ENCODE peak calls at places on chromosomes 5 and 9, in ten cellular contexts. V is CD8-positive, alpha-beta memory T cell; W is PC-3; F is adipocyte; I is GM12878; X is adrenal gland; M is A549; R is ovary; B is heart right ventricle; D is ascending aorta. K is an unnamed sample. For H3K9me3 and H3K4me1, the result is how much of the 10 kb centered on the place peaks cover.

GRCh38 chr5:72604111-72604792 is 97.0 kb upstream of the ZNF366 start:
- DNase-seq in V (no peak), W (no peak), F (no peak), I (no peak), X (no peak), M (no peak), R (no peak), B (no peak), D (no peak), K (no peak)

GRCh38 chr5:73763300-73764032 is 137.5 kb downstream of the ARHGEF28 start:
- DNase-seq in V (no peak), W (peak), F (peak), I (no peak), X (no peak), M (peak), R (no peak), B (no peak), D (no peak), K (no peak)

GRCh38 chr5:151906246-151906645 is 18.4 kb downstream of the GLRA1 start:
- DNase-seq in V (no peak), W (no peak), F (no peak), I (no peak), X (no peak), M (no peak), R (no peak), B (no peak), D (no peak), K (no peak)

GRCh38 chr5:171599396-171599795 is 179.9 kb downstream of the FGF18 start:
- DNase-seq in V (no peak), W (no peak), F (no peak), I (no peak), X (no peak), M (no peak), R (no peak), B (peak), D (peak), K (no peak)

GRCh38 chr5:32710335-32710858 is 724 bp upstream of the NPR3 start:
- DNase-seq in V (no peak), W (peak), F (peak), I (no peak), X (peak), M (peak), R (no peak), B (peak), D (peak), K (no peak)

GRCh38 chr5:24385070-24385469 is 259.7 kb downstream of the CDH10 start:
- DNase-seq in V (no peak), W (no peak), F (no peak), I (no peak), X (no peak), M (no peak), R (no peak), B (no peak), D (no peak), K (no peak)

GRCh38 chr9:124149992-124150391 is 107.8 kb upstream of the NEK6 start:
- DNase-seq in V (no peak), W (peak), F (peak), I (no peak), X (no peak), M (no peak), R (no peak), B (no peak), D (no peak), K (no peak)

GRCh38 chr5:67160985-67161384 is 35.6 kb downstream of the CD180 start:
- DNase-seq in V (peak), W (peak), F (peak), I (no peak), X (no peak), M (peak), R (no peak), B (no peak), D (peak), K (peak)

GRCh38 chr9:8778356-8778755 is 978.8 kb upstream of the DMAC1 start:
- DNase-seq in V (no peak), W (no peak), F (no peak), I (no peak), X (no peak), M (no peak), R (no peak), B (no peak), D (no peak), K (no peak)

GRCh38 chr5:11520241-11520929 is 383.9 kb downstream of the CTNND2 start:
- DNase-seq in V (no peak), W (no peak), F (no peak), I (no peak), X (no peak), M (no peak), R (no peak), B (no peak), D (no peak), K (no peak)

GRCh38 chr5:76807296-76807695 is 11.5 kb upstream of the F2RL1 start:
- DNase-seq in V (no peak), W (peak), F (peak), I (no peak), X (no peak), M (peak), R (no peak), B (no peak), D (no peak), K (no peak)

GRCh38 chr5:148713735-148714508 is 59.6 kb upstream of the HTR4 start:
- DNase-seq in V (no peak), W (no peak), F (no peak), I (no peak), X (no peak), M (no peak), R (no peak), B (no peak), D (no peak), K (no peak)

GRCh38 chr5:65695896-65696295 is 26.0 kb downstream of the SGTB start:
- DNase-seq in V (no peak), W (no peak), F (no peak), I (no peak), X (no peak), M (no peak), R (no peak), B (no peak), D (no peak), K (no peak)

GRCh38 chr9:137351781-137352501 is 49.9 kb upstream of the NRARP start:
- DNase-seq in V (no peak), W (no peak), F (no peak), I (no peak), X (no peak), M (no peak), R (no peak), B (no peak), D (peak), K (no peak)
- H3K9me3 ChIP-seq in V (under half), W (under half), F (under half), I (under half), X (under half), M (under half), R (under half), B (under half), D (under half), K (under half)

GRCh38 chr9:215631-216155 is 1.0 kb downstream of the DOCK8 start:
- DNase-seq in V (no peak), W (no peak), F (no peak), I (no peak), X (no peak), M (no peak), R (no peak), B (no peak), D (no peak), K (no peak)
- H3K4me3 ChIP-seq in V (peak), W (peak), F (peak), I (peak), X (peak), M (peak), R (peak), B (peak), D (peak), K (peak)

GRCh38 chr9:74336161-74336560 is 161.0 kb upstream of the RORB start:
- DNase-seq in V (no peak), W (no peak), F (no peak), I (no peak), X (no peak), M (no peak), R (no peak), B (no peak), D (no peak), K (no peak)
- H3K4me1 ChIP-seq in V (under half), W (under half), F (under half), I (under half), X (under half), M (under half), R (under half), B (under half), D (under half), K (under half)

DNA sequence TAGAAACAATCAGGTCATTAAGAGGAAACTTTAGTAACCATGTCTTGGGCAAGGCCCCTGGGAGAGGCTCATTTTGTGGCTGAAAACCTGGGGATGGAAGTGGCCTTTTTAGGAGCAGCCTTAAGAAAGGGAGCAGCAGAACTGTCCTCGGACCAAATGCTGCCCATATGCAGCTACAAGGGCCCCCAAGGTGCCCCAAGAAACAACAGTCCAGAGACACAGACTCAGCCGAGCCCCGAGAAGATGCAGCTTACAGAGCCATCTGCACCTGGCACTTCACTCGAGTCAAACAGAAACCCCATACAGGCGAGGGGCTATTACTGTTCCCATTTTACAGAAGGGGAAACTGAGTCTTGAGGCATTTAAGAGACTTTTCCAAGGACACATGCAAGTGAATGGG is 58.0 kb downstream of the COL23A1 start:
- DNase-seq in V (no peak), W (no peak), F (no peak), I (no peak), X (no peak), M (no peak), R (no peak), B (no peak), D (no peak), K (no peak)
- H3K9me3 ChIP-seq in V (under half), W (under half), F (under half), I (under half), X (under half), M (under half), R (under half), B (under half), D (under half), K (under half)

GRCh38 chr9:78238061-78239038 is 2.5 kb downstream of the CEP78 start:
- DNase-seq in V (peak), W (no peak), F (no peak), I (no peak), X (no peak), M (no peak), R (no peak), B (no peak), D (no peak), K (no peak)
- H3K4me3 ChIP-seq in V (no peak), W (no peak), F (no peak), I (no peak), X (no peak), M (no peak), R (no peak), B (no peak), D (no peak), K (no peak)

DNA sequence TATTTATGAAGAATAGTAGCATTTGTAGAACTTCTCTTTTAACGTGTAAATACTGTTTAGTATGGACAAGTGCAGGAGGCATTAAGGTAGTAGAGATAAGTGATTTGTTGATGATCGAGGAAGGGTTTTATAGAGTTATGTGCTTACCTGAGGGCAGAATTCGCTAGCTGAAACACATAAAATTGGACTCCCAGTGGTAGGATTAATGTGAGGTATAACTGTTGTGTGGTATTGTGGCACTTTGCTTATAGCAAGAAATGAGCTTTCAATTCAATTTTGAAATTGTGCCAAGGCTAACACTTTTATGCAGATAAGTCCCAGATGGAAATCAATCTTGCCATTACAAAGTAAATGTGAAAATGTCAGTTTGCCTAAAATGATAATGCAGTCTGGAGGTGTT is 1.2 kb downstream of the AP3S1 start:
- DNase-seq in V (no peak), W (no peak), F (no peak), I (no peak), X (no peak), M (no peak), R (no peak), B (no peak), D (no peak), K (no peak)
- H3K4me1 ChIP-seq in V (under half), W (under half), F (under half), I (under half), X (under half), M (under half), R (under half), B (under half), D (under half), K (under half)

GRCh38 chr5:178982941-178983340 is 12.2 kb downstream of the GRM6 start:
- DNase-seq in V (no peak), W (no peak), F (no peak), I (no peak), X (no peak), M (no peak), R (no peak), B (no peak), D (no peak), K (no peak)

GRCh38 chr5:178984145-178985072 is 10.7 kb downstream of the GRM6 start:
- DNase-seq in V (no peak), W (no peak), F (no peak), I (no peak), X (no peak), M (no peak), R (no peak), B (no peak), D (no peak), K (no peak)

GRCh38 chr5:178983728-178984127 is 11.4 kb downstream of the GRM6 start:
- DNase-seq in V (no peak), W (no peak), F (no peak), I (no peak), X (no peak), M (no peak), R (no peak), B (no peak), D (no peak), K (no peak)

GRCh38 chr5:178986326-178986960 is 8.7 kb downstream of the GRM6 start:
- DNase-seq in V (no peak), W (no peak), F (no peak), I (no peak), X (no peak), M (no peak), R (no peak), B (no peak), D (no peak), K (no peak)

DNA sequence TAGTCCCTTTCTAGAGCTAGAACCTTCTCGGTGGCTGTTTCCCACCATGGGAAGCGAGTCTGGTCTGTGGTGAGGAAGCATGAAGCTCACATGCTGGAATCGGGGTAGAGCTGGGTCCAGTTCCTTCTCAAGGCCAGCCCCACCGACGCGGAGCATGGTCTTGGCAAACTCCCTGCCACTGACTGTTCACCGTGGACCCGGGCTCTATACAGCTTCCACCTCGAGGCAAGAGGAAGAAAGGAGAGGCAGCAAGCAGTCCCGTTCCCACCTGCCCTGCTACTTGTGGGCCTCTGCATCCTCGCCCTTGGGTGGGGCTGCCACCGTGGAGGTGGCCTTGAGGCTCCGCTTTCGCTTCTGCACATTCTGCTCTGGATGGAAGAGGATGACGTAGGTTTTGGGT is 13.7 kb downstream of the GRM6 start:
- DNase-seq in V (no peak), W (no peak), F (no peak), I (no peak), X (no peak), M (no peak), R (no peak), B (no peak), D (no peak), K (no peak)
- H3K9me3 ChIP-seq in V (under half), W (under half), F (half or more), I (under half), X (under half), M (under half), R (under half), B (under half), D (half or more), K (under half)

GRCh38 chr5:175872287-175873089 is 1.1 kb downstream of the CPLX2 start:
- DNase-seq in V (no peak), W (no peak), F (no peak), I (no peak), X (no peak), M (peak), R (no peak), B (no peak), D (no peak), K (no peak)
- H3K4me3 ChIP-seq in V (no peak), W (no peak), F (no peak), I (no peak), X (no peak), M (peak), R (no peak), B (no peak), D (no peak), K (no peak)

DNA sequence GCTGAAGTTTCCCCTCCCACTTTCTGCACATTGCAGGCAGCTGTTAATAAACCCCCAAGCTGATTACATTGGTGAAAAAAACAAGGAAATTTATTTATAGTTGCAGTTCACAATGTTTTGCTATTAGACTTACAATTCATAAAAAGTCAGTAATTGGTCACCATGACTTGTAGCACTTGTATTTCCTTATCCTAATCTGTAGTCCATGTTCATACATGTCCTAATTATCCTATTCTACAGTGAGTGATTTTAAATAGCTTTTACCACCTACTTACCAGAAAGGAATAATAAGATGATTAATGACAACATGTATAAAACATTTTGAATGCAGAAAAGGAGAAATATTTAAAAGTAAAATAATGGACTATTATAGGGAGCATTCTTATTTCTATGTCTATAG is 760.0 kb upstream of the RIOK2 start:
- DNase-seq in V (no peak), W (no peak), F (no peak), I (no peak), X (no peak), M (no peak), R (no peak), B (no peak), D (no peak), K (no peak)
- H3K4me1 ChIP-seq in V (under half), W (under half), F (under half), I (under half), X (under half), M (under half), R (under half), B (under half), D (under half), K (under half)

DNA sequence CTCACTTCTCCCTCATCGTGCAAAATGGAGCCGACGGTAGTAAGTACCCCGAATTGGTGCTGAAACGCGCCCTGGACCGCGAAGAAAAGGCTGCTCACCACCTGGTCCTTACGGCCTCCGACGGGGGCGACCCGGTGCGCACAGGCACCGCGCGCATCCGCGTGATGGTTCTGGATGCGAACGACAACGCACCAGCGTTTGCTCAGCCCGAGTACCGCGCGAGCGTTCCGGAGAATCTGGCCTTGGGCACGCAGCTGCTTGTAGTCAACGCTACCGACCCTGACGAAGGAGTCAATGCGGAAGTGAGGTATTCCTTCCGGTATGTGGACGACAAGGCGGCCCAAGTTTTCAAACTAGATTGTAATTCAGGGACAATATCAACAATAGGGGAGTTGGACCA is 979 bp downstream of the PCDHGA12 start:
- DNase-seq in V (no peak), W (no peak), F (no peak), I (no peak), X (no peak), M (no peak), R (no peak), B (no peak), D (no peak), K (no peak)
- H3K9me3 ChIP-seq in V (under half), W (under half), F (under half), I (under half), X (under half), M (half or more), R (under half), B (under half), D (half or more), K (under half)

K was measured in naive thymus-derived CD4-positive, alpha-beta T cell.